ENCODE peak calls at places on chromosomes 3 and 15, in nine cellular contexts. R, D, H, B, O, Z, A, N and Q are unnamed samples.

GRCh38 chr3:51593697-51594096 is 55.2 kb downstream of the RAD54L2 start:
- DNase-seq in R (no peak), D (no peak), H (no peak), B (no peak), O (no peak), Z (no peak), A (no peak), N (no peak), Q (no peak)

GRCh38 chr3:49219132-49219531 is 47.7 kb downstream of the KLHDC8B start:
- DNase-seq in R (no peak), D (no peak), H (no peak), B (no peak), O (no peak), Z (no peak), A (no peak), N (no peak), Q (no peak)

GRCh38 chr3:183824761-183825379 is 507 bp downstream of the MAP6D1 start:
- DNase-seq in R (no peak), D (no peak), H (peak; percentile 19), B (no peak), O (no peak), Z (no peak), A (no peak), N (peak; percentile 53), Q (no peak)

GRCh38 chr3:125119752-125120369 is 64.1 kb upstream of the HEG1 start:
- DNase-seq in R (no peak), D (no peak), H (no peak), B (no peak), O (no peak), Z (peak; percentile 54), A (peak; percentile 52), N (no peak), Q (no peak)

GRCh38 chr3:129003578-129004112 is 2.5 kb downstream of the EFCC1 start:
- DNase-seq in R (no peak), D (no peak), H (no peak), B (peak; percentile 45), O (no peak), Z (no peak), A (peak; percentile 20), N (peak; percentile 68), Q (no peak)

GRCh38 chr15:33956397-33956796 is 11.9 kb upstream of the CHRM5 start:
- DNase-seq in R (no peak), D (no peak), H (peak; percentile 31), B (no peak), O (peak; percentile 16), Z (peak; percentile 25), A (no peak), N (no peak), Q (no peak)

GRCh38 chr15:51054535-51054934 is 40.2 kb downstream of the TNFAIP8L3 start:
- DNase-seq in R (no peak), D (no peak), H (no peak), B (no peak), O (no peak), Z (no peak), A (no peak), N (no peak), Q (no peak)

GRCh38 chr3:170689218-170689874 is 103.5 kb upstream of the SLC7A14 start:
- DNase-seq in R (peak; percentile 17), D (peak; percentile 81), H (peak; percentile 62), B (no peak), O (peak; percentile 75), Z (peak; percentile 71), A (no peak), N (no peak), Q (peak; percentile 72)

GRCh38 chr15:74988007-74988800 is 7.2 kb upstream of the SCAMP5 start:
- DNase-seq in R (no peak), D (no peak), H (peak; percentile 53), B (no peak), O (peak; percentile 30), Z (peak; percentile 60), A (no peak), N (peak; percentile 26), Q (no peak)

GRCh38 chr3:50192689-50193141 is 1.3 kb downstream of the GNAT1 start:
- DNase-seq in R (no peak), D (no peak), H (peak; percentile 69), B (peak; percentile 68), O (peak; percentile 50), Z (peak; percentile 37), A (peak; percentile 53), N (peak; percentile 87), Q (no peak)

GRCh38 chr3:4067893-4068292 is 235.3 kb upstream of the SETMAR start:
- DNase-seq in R (no peak), D (no peak), H (no peak), B (no peak), O (no peak), Z (no peak), A (no peak), N (no peak), Q (no peak)

GRCh38 chr3:177516130-177517011 is 319.1 kb upstream of the TBL1XR1 start:
- DNase-seq in R (peak; percentile 19), D (peak; percentile 47), H (peak; percentile 56), B (no peak), O (peak; percentile 86), Z (peak; percentile 90), A (no peak), N (peak; percentile 78), Q (peak; percentile 52)

GRCh38 chr3:52609316-52609815 is 73.0 kb downstream of the UQCC5 start:
- DNase-seq in R (no peak), D (no peak), H (no peak), B (no peak), O (peak; percentile 32), Z (no peak), A (peak; percentile 18), N (no peak), Q (no peak)

GRCh38 chr3:149003653-149004305 is 12.4 kb downstream of the GYG1 start:
- DNase-seq in R (no peak), D (no peak), H (no peak), B (no peak), O (no peak), Z (no peak), A (no peak), N (no peak), Q (no peak)

GRCh38 chr15:85443593-85444328 is 63.4 kb downstream of the AKAP13 start:
- DNase-seq in R (peak; percentile 14), D (no peak), H (peak; percentile 77), B (no peak), O (peak; percentile 8), Z (peak; percentile 86), A (no peak), N (no peak), Q (no peak)

GRCh38 chr3:40035177-40035576 is 225.8 kb downstream of the MYRIP start:
- DNase-seq in R (no peak), D (peak; percentile 65), H (no peak), B (no peak), O (peak; percentile 77), Z (no peak), A (no peak), N (no peak), Q (no peak)

GRCh38 chr3:73549071-73549600 is 75.6 kb downstream of the PDZRN3 start:
- DNase-seq in R (no peak), D (no peak), H (no peak), B (no peak), O (no peak), Z (no peak), A (no peak), N (no peak), Q (no peak)

GRCh38 chr15:87881001-87881400 is 375.5 kb downstream of the NTRK3 start:
- DNase-seq in R (no peak), D (no peak), H (no peak), B (no peak), O (no peak), Z (no peak), A (no peak), N (no peak), Q (no peak)

GRCh38 chr15:90497912-90498311 is 31.8 kb upstream of the CRTC3 start:
- DNase-seq in R (no peak), D (no peak), H (no peak), B (no peak), O (no peak), Z (no peak), A (no peak), N (no peak), Q (no peak)

GRCh38 chr3:23319913-23320312 is 116.8 kb downstream of the UBE2E2 start:
- DNase-seq in R (no peak), D (no peak), H (no peak), B (no peak), O (no peak), Z (no peak), A (no peak), N (no peak), Q (no peak)

GRCh38 chr3:3097958-3098357 is 12.2 kb downstream of the IL5RA start:
- DNase-seq in R (no peak), D (no peak), H (no peak), B (no peak), O (no peak), Z (no peak), A (no peak), N (no peak), Q (no peak)

GRCh38 chr15:77064539-77065308 is 6.2 kb downstream of the TSPAN3 start:
- DNase-seq in R (no peak), D (no peak), H (peak; percentile 86), B (no peak), O (peak; percentile 73), Z (peak; percentile 71), A (no peak), N (no peak), Q (no peak)

GRCh38 chr3:79844176-79844575 is 76.4 kb upstream of the ROBO1 start:
- DNase-seq in R (no peak), D (no peak), H (peak; percentile 71), B (no peak), O (no peak), Z (no peak), A (no peak), N (no peak), Q (no peak)

GRCh38 chr3:45553469-45553974 is 41.0 kb upstream of the LIMD1 start:
- DNase-seq in R (peak; percentile 60), D (no peak), H (peak; percentile 45), B (no peak), O (peak; percentile 93), Z (peak; percentile 16), A (no peak), N (peak; percentile 27), Q (no peak)

GRCh38 chr15:70281811-70282307 is 184.1 kb upstream of the TLE3 start:
- DNase-seq in R (no peak), D (no peak), H (no peak), B (no peak), O (peak; percentile 80), Z (peak; percentile 53), A (no peak), N (no peak), Q (peak; percentile 24)

GRCh38 chr3:31942446-31942845 is 38.6 kb downstream of the OSBPL10 start:
- DNase-seq in R (no peak), D (no peak), H (no peak), B (no peak), O (no peak), Z (no peak), A (no peak), N (no peak), Q (no peak)

GRCh38 chr3:56917740-56918568 is 116.2 kb upstream of the ARHGEF3 start:
- DNase-seq in R (no peak), D (no peak), H (peak; percentile 78), B (no peak), O (no peak), Z (no peak), A (no peak), N (no peak), Q (no peak)

GRCh38 chr3:125125822-125126245 is 70.0 kb upstream of the HEG1 start:
- DNase-seq in R (no peak), D (peak; percentile 94), H (no peak), B (no peak), O (peak; percentile 93), Z (peak; percentile 100), A (no peak), N (no peak), Q (peak; percentile 99)

GRCh38 chr3:24351779-24352469 is 142.7 kb downstream of the THRB start:
- DNase-seq in R (no peak), D (peak; percentile 39), H (peak; percentile 90), B (no peak), O (peak; percentile 67), Z (no peak), A (peak; percentile 19), N (no peak), Q (no peak)

GRCh38 chr3:12224181-12225147 is 64.4 kb upstream of the PPARG start:
- DNase-seq in R (no peak), D (no peak), H (no peak), B (no peak), O (peak; percentile 99), Z (peak; percentile 98), A (peak; percentile 19), N (no peak), Q (peak; percentile 40)

GRCh38 chr15:61115241-61115640 is 113.9 kb downstream of the RORA start:
- DNase-seq in R (no peak), D (peak; percentile 19), H (no peak), B (no peak), O (peak; percentile 33), Z (no peak), A (no peak), N (no peak), Q (peak; percentile 52)